ENCODE peak calls at places on chromosomes 13 and 19, in seven cellular contexts. U is A549; Y is stimulated activated CD8-positive, alpha-beta memory T cell treated with anti-CD3 and anti-CD28 coated beads, Interleukin-2, amount 100 ng/mL, for 1 hour; W is Right ventricle myocardium superior; S is NB4; R is GM06990; L is upper lobe of left lung. E is an unnamed sample.

GRCh38 chr13:110944121-110944967 is 29.5 kb upstream of the ANKRD10 start:
- DNase-seq in R (no peak), L (peak; percentile 34), Y (no peak), U (peak; percentile 44), S (peak; percentile 65), W (no peak), E (no peak)

GRCh38 chr13:52179925-52180324 is 20.5 kb upstream of the NEK3 start:
- DNase-seq in R (no peak), L (no peak), Y (no peak), S (no peak), W (no peak), U (no peak), E (no peak)

GRCh38 chr19:42857544-42857867 is 22.0 kb downstream of the PSG1 start:
- DNase-seq in S (no peak), Y (no peak), W (no peak), U (no peak), R (no peak), L (no peak), E (no peak)

GRCh38 chr13:89900104-89900760 is 1447.3 kb upstream of the MIR17HG start:
- DNase-seq in S (no peak), U (no peak), R (no peak), L (no peak), Y (no peak), W (no peak), E (no peak)

GRCh38 chr19:46393456-46394397 is 19.6 kb downstream of the CCDC8 start:
- DNase-seq in W (no peak), L (no peak), Y (no peak), R (no peak), U (no peak), S (no peak), E (no peak)

GRCh38 chr19:35224681-35225604 is 3.6 kb downstream of the FAM187B start:
- DNase-seq in Y (no peak), L (peak; percentile 85), W (no peak), R (no peak), U (no peak), S (no peak), E (no peak)

GRCh38 chr19:38889803-38890202 is 9.6 kb downstream of the SIRT2 start:
- DNase-seq in W (no peak), S (no peak), L (no peak), U (no peak), Y (no peak), R (no peak), E (no peak)

GRCh38 chr19:13241321-13242104 is 91.3 kb downstream of the IER2 start:
- DNase-seq in U (no peak), S (peak; percentile 43), R (no peak), W (no peak), L (no peak), Y (no peak), E (no peak)

GRCh38 chr19:54967611-54968010 is 1.4 kb downstream of the NLRP2 start:
- DNase-seq in W (no peak), U (no peak), Y (no peak), R (peak; percentile 15), L (no peak), S (no peak), E (no peak)

GRCh38 chr13:74675185-74675584 is 541.0 kb upstream of the KLF12 start:
- DNase-seq in L (no peak), U (no peak), W (no peak), R (no peak), S (no peak), Y (no peak), E (no peak)

GRCh38 chr13:47929156-47929555 is 71.9 kb downstream of the SUCLA2 start:
- DNase-seq in W (no peak), Y (no peak), R (no peak), L (no peak), S (no peak), U (no peak), E (no peak)